ENCODE peak calls at places on chromosome 14, in nine cellular contexts. One of them, this sample, is unnamed.

GRCh38 chr14:92798811-92799210 is 4.7 kb downstream of the GOLGA5 start:
- DNase-seq in A549: no peak
- DNase-seq in IMR-90: no peak
- DNase-seq in heart left ventricle: no peak
- DNase-seq in AG04450: no peak
- DNase-seq in psoas muscle: no peak
- DNase-seq in epithelial cell of esophagus: no peak
- DNase-seq in NB4: no peak
- DNase-seq in GM23248: no peak
- DNase-seq in this sample: no peak

GRCh38 chr14:94615254-94615653 is 3.1 kb downstream of the SERPINA3 start:
- DNase-seq in A549: no peak
- DNase-seq in IMR-90: no peak
- DNase-seq in heart left ventricle: no peak
- DNase-seq in AG04450: no peak
- DNase-seq in psoas muscle: no peak
- DNase-seq in epithelial cell of esophagus: no peak
- DNase-seq in NB4: no peak
- DNase-seq in GM23248: no peak
- DNase-seq in this sample: no peak

GRCh38 chr14:39169541-39169900 is 612 bp downstream of the TRAPPC6B start:
- DNase-seq in A549: no peak
- DNase-seq in IMR-90: no peak
- DNase-seq in heart left ventricle: no peak
- DNase-seq in AG04450: no peak
- DNase-seq in psoas muscle: no peak
- DNase-seq in epithelial cell of esophagus: peak
- DNase-seq in NB4: peak
- DNase-seq in GM23248: peak
- DNase-seq in this sample: no peak

GRCh38 chr14:45103806-45104205 is 19.9 kb downstream of the PRPF39 start:
- DNase-seq in A549: no peak
- DNase-seq in IMR-90: no peak
- DNase-seq in heart left ventricle: no peak
- DNase-seq in AG04450: no peak
- DNase-seq in psoas muscle: no peak
- DNase-seq in epithelial cell of esophagus: no peak
- DNase-seq in NB4: no peak
- DNase-seq in GM23248: no peak
- DNase-seq in this sample: no peak

GRCh38 chr14:76836029-76836630 is 9.9 kb downstream of the LRRC74A start:
- DNase-seq in A549: no peak
- DNase-seq in IMR-90: no peak
- DNase-seq in heart left ventricle: no peak
- DNase-seq in AG04450: no peak
- DNase-seq in psoas muscle: peak
- DNase-seq in epithelial cell of esophagus: no peak
- DNase-seq in NB4: no peak
- DNase-seq in GM23248: peak
- DNase-seq in this sample: no peak

GRCh38 chr14:59093889-59094288 is 94.6 kb upstream of the DAAM1 start:
- DNase-seq in A549: no peak
- DNase-seq in IMR-90: no peak
- DNase-seq in heart left ventricle: no peak
- DNase-seq in AG04450: no peak
- DNase-seq in psoas muscle: no peak
- DNase-seq in epithelial cell of esophagus: no peak
- DNase-seq in NB4: no peak
- DNase-seq in GM23248: peak
- DNase-seq in this sample: no peak

GRCh38 chr14:90060965-90061848 is 587 bp upstream of the KCNK13 start:
- DNase-seq in A549: no peak
- DNase-seq in IMR-90: no peak
- DNase-seq in heart left ventricle: no peak
- DNase-seq in AG04450: no peak
- DNase-seq in psoas muscle: peak
- DNase-seq in epithelial cell of esophagus: no peak
- DNase-seq in NB4: no peak
- DNase-seq in GM23248: peak
- DNase-seq in this sample: peak

GRCh38 chr14:89387922-89388685 is 28.9 kb downstream of the FOXN3 start:
- DNase-seq in A549: no peak
- DNase-seq in IMR-90: no peak
- DNase-seq in heart left ventricle: no peak
- DNase-seq in AG04450: no peak
- DNase-seq in psoas muscle: no peak
- DNase-seq in epithelial cell of esophagus: no peak
- DNase-seq in NB4: no peak
- DNase-seq in GM23248: no peak
- DNase-seq in this sample: no peak

GRCh38 chr14:58703149-58703509 is 65.4 kb downstream of the DACT1 start:
- DNase-seq in A549: no peak
- DNase-seq in IMR-90: no peak
- DNase-seq in heart left ventricle: no peak
- DNase-seq in AG04450: no peak
- DNase-seq in psoas muscle: no peak
- DNase-seq in epithelial cell of esophagus: peak
- DNase-seq in NB4: no peak
- DNase-seq in GM23248: no peak
- DNase-seq in this sample: no peak

GRCh38 chr14:32332415-32333116 is 3.5 kb downstream of the AKAP6 start:
- DNase-seq in A549: no peak
- DNase-seq in IMR-90: no peak
- DNase-seq in heart left ventricle: no peak
- DNase-seq in AG04450: no peak
- DNase-seq in psoas muscle: no peak
- DNase-seq in epithelial cell of esophagus: peak
- DNase-seq in NB4: no peak
- DNase-seq in GM23248: no peak
- DNase-seq in this sample: no peak

GRCh38 chr14:99391671-99392070 is 89.0 kb downstream of the SETD3 start:
- DNase-seq in A549: no peak
- DNase-seq in IMR-90: peak
- DNase-seq in heart left ventricle: no peak
- DNase-seq in AG04450: no peak
- DNase-seq in psoas muscle: no peak
- DNase-seq in epithelial cell of esophagus: no peak
- DNase-seq in NB4: no peak
- DNase-seq in GM23248: peak
- DNase-seq in this sample: no peak

GRCh38 chr14:99387880-99388279 is 92.8 kb downstream of the SETD3 start:
- DNase-seq in A549: no peak
- DNase-seq in IMR-90: no peak
- DNase-seq in heart left ventricle: no peak
- DNase-seq in AG04450: no peak
- DNase-seq in psoas muscle: no peak
- DNase-seq in epithelial cell of esophagus: no peak
- DNase-seq in NB4: no peak
- DNase-seq in GM23248: no peak
- DNase-seq in this sample: no peak

GRCh38 chr14:99388286-99388685 is 92.4 kb downstream of the SETD3 start:
- DNase-seq in A549: no peak
- DNase-seq in IMR-90: no peak
- DNase-seq in heart left ventricle: no peak
- DNase-seq in AG04450: no peak
- DNase-seq in psoas muscle: no peak
- DNase-seq in epithelial cell of esophagus: no peak
- DNase-seq in NB4: no peak
- DNase-seq in GM23248: no peak
- DNase-seq in this sample: no peak

GRCh38 chr14:99393059-99393655 is 87.5 kb downstream of the SETD3 start:
- DNase-seq in A549: peak
- DNase-seq in IMR-90: peak
- DNase-seq in heart left ventricle: no peak
- DNase-seq in AG04450: no peak
- DNase-seq in psoas muscle: no peak
- DNase-seq in epithelial cell of esophagus: peak
- DNase-seq in NB4: peak
- DNase-seq in GM23248: peak
- DNase-seq in this sample: no peak

GRCh38 chr14:99389171-99389826 is 91.4 kb downstream of the SETD3 start:
- DNase-seq in A549: peak
- DNase-seq in IMR-90: peak
- DNase-seq in heart left ventricle: no peak
- DNase-seq in AG04450: no peak
- DNase-seq in psoas muscle: peak
- DNase-seq in epithelial cell of esophagus: peak
- DNase-seq in NB4: peak
- DNase-seq in GM23248: peak
- DNase-seq in this sample: peak
- H3K4me3 ChIP-seq in A549: peak
- H3K4me3 ChIP-seq in IMR-90: no peak
- H3K4me3 ChIP-seq in heart left ventricle: no peak
- H3K4me3 ChIP-seq in AG04450: no peak
- H3K4me3 ChIP-seq in psoas muscle: peak
- H3K4me3 ChIP-seq in epithelial cell of esophagus: no peak
- H3K4me3 ChIP-seq in NB4: no peak
- H3K4me3 ChIP-seq in GM23248: no peak
- H3K4me3 ChIP-seq in this sample: no peak

GRCh38 chr14:102826751-102827675 is 49.8 kb downstream of the TRAF3 start:
- DNase-seq in A549: no peak
- DNase-seq in IMR-90: no peak
- DNase-seq in heart left ventricle: no peak
- DNase-seq in AG04450: no peak
- DNase-seq in psoas muscle: no peak
- DNase-seq in epithelial cell of esophagus: no peak
- DNase-seq in NB4: no peak
- DNase-seq in GM23248: no peak
- DNase-seq in this sample: no peak

GRCh38 chr14:102829106-102829505 is 51.9 kb downstream of the TRAF3 start:
- DNase-seq in A549: no peak
- DNase-seq in IMR-90: peak
- DNase-seq in heart left ventricle: no peak
- DNase-seq in AG04450: peak
- DNase-seq in psoas muscle: no peak
- DNase-seq in epithelial cell of esophagus: no peak
- DNase-seq in NB4: no peak
- DNase-seq in GM23248: no peak
- DNase-seq in this sample: no peak

GRCh38 chr14:102828201-102828600 is 51.0 kb downstream of the TRAF3 start:
- DNase-seq in A549: no peak
- DNase-seq in IMR-90: no peak
- DNase-seq in heart left ventricle: no peak
- DNase-seq in AG04450: no peak
- DNase-seq in psoas muscle: no peak
- DNase-seq in epithelial cell of esophagus: no peak
- DNase-seq in NB4: peak
- DNase-seq in GM23248: no peak
- DNase-seq in this sample: no peak

GRCh38 chr14:102826161-102826560 is 48.9 kb downstream of the TRAF3 start:
- DNase-seq in A549: no peak
- DNase-seq in IMR-90: no peak
- DNase-seq in heart left ventricle: no peak
- DNase-seq in AG04450: no peak
- DNase-seq in psoas muscle: no peak
- DNase-seq in epithelial cell of esophagus: no peak
- DNase-seq in NB4: no peak
- DNase-seq in GM23248: no peak
- DNase-seq in this sample: no peak

DNA sequence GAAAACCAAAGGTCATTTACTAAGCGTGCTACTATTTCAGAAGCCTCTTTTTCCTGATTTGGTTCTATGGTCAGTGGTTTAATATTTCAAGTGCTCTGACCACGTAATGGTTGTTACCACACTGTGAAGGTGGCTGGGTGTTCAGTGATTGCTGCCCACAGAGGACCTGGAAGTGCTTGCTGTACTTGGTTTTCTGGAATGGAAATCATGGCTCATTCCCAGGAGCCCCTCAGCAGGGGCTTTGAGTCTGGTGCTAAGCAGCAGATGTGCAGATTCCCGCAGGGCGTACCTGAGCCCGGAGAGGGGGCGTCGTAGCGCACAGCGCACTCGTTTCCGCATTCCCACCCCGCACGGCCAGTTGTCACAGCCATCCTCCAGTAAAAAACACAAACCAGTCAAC is 50.5 kb downstream of the TRAF3 start:
- DNase-seq in A549: no peak
- DNase-seq in IMR-90: peak
- DNase-seq in heart left ventricle: no peak
- DNase-seq in AG04450: no peak
- DNase-seq in psoas muscle: no peak
- DNase-seq in epithelial cell of esophagus: peak
- DNase-seq in NB4: no peak
- DNase-seq in GM23248: no peak
- DNase-seq in this sample: no peak
- H3K4me3 ChIP-seq in A549: no peak
- H3K4me3 ChIP-seq in IMR-90: no peak
- H3K4me3 ChIP-seq in heart left ventricle: no peak
- H3K4me3 ChIP-seq in AG04450: no peak
- H3K4me3 ChIP-seq in psoas muscle: no peak
- H3K4me3 ChIP-seq in epithelial cell of esophagus: no peak
- H3K4me3 ChIP-seq in NB4: no peak
- H3K4me3 ChIP-seq in GM23248: no peak
- H3K4me3 ChIP-seq in this sample: no peak

DNA sequence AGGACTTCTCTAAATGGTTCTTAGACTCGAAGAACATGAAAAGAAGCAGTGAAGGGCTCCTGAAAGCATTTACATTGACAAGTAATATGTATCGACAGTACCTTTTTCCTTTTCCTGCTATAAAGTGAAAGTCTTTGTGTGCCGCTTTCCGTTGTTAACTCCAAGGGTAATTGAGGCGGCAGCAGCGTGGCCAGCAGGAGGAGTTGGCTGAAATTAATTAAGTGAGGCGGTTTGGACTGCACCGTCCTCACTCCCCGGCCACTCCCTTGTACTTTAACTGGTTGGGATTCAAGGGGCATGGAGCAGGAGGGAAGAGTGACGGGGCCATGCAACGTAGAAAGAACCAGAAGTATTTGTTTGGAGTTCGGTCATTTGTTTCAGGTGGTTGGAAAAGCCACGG is 34.3 kb upstream of the OTX2 start:
- DNase-seq in A549: no peak
- DNase-seq in IMR-90: no peak
- DNase-seq in heart left ventricle: no peak
- DNase-seq in AG04450: no peak
- DNase-seq in psoas muscle: no peak
- DNase-seq in epithelial cell of esophagus: no peak
- DNase-seq in NB4: no peak
- DNase-seq in GM23248: no peak
- DNase-seq in this sample: no peak
- H3K4me3 ChIP-seq in A549: no peak
- H3K4me3 ChIP-seq in IMR-90: no peak
- H3K4me3 ChIP-seq in heart left ventricle: no peak
- H3K4me3 ChIP-seq in AG04450: no peak
- H3K4me3 ChIP-seq in psoas muscle: no peak
- H3K4me3 ChIP-seq in epithelial cell of esophagus: no peak
- H3K4me3 ChIP-seq in NB4: no peak
- H3K4me3 ChIP-seq in GM23248: no peak
- H3K4me3 ChIP-seq in this sample: no peak

DNA sequence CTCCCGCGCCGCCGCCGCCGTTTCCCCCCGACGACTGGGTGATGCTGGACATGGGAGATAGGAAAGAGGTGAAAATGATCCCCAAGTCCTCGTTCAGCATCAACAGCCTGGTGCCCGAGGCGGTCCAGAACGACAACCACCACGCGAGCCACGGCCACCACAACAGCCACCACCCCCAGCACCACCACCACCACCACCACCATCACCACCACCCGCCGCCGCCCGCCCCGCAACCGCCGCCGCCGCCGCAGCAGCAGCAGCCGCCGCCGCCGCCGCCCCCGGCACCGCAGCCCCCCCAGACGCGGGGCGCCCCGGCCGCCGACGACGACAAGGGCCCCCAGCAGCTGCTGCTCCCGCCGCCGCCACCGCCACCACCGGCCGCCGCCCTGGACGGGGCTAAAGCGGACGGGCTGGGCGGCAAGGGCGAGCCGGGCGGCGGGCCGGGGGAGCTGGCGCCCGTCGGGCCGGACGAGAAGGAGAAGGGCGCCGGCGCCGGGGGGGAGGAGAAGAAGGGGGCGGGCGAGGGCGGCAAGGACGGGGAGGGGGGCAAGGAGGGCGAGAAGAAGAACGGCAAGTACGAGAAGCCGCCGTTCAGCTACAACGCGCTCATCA is 758 bp downstream of the FOXG1 start:
- DNase-seq in A549: no peak
- DNase-seq in IMR-90: no peak
- DNase-seq in heart left ventricle: no peak
- DNase-seq in AG04450: no peak
- DNase-seq in psoas muscle: no peak
- DNase-seq in epithelial cell of esophagus: no peak
- DNase-seq in NB4: no peak
- DNase-seq in GM23248: no peak
- DNase-seq in this sample: no peak
- H3K4me3 ChIP-seq in A549: peak
- H3K4me3 ChIP-seq in IMR-90: peak
- H3K4me3 ChIP-seq in heart left ventricle: no peak
- H3K4me3 ChIP-seq in AG04450: peak
- H3K4me3 ChIP-seq in psoas muscle: no peak
- H3K4me3 ChIP-seq in epithelial cell of esophagus: no peak
- H3K4me3 ChIP-seq in NB4: no peak
- H3K4me3 ChIP-seq in GM23248: no peak
- H3K4me3 ChIP-seq in this sample: peak